ENCODE peak calls at places on chromosomes 4 and X, in eight cellular contexts. One of them, this sample, is unnamed.

GRCh38 chr4:90444904-90445303 is 317.7 kb downstream of the CCSER1 start:
- DNase-seq in astrocyte of the hippocampus: no peak
- DNase-seq in amygdala: no peak
- DNase-seq in kidney glomerular epithelial cell: no peak
- DNase-seq in neuronal stem cell: no peak
- DNase-seq in ACHN: no peak
- DNase-seq in CD8-positive, alpha-beta memory T cell: no peak
- DNase-seq in hypothalamus: no peak
- DNase-seq in this sample: no peak

GRCh38 chr4:110190249-110190648 is 8.2 kb downstream of the ELOVL6 start:
- DNase-seq in neuronal stem cell: no peak
- DNase-seq in CD8-positive, alpha-beta memory T cell: no peak
- DNase-seq in kidney glomerular epithelial cell: no peak
- DNase-seq in astrocyte of the hippocampus: no peak
- DNase-seq in amygdala: no peak
- DNase-seq in hypothalamus: no peak
- DNase-seq in ACHN: no peak
- DNase-seq in this sample: no peak

GRCh38 chr4:150135134-150135773 is 57.0 kb downstream of the DCLK2 start:
- DNase-seq in neuronal stem cell: no peak
- DNase-seq in astrocyte of the hippocampus: no peak
- DNase-seq in ACHN: no peak
- DNase-seq in kidney glomerular epithelial cell: no peak
- DNase-seq in hypothalamus: no peak
- DNase-seq in amygdala: no peak
- DNase-seq in CD8-positive, alpha-beta memory T cell: no peak
- DNase-seq in this sample: no peak

GRCh38 chrX:101602077-101602476 is 15.7 kb downstream of the ARMCX6 start:
- DNase-seq in neuronal stem cell: no peak
- DNase-seq in kidney glomerular epithelial cell: no peak
- DNase-seq in CD8-positive, alpha-beta memory T cell: no peak
- DNase-seq in hypothalamus: no peak
- DNase-seq in ACHN: no peak
- DNase-seq in astrocyte of the hippocampus: no peak
- DNase-seq in amygdala: no peak
- DNase-seq in this sample: no peak

GRCh38 chr4:907103-907400 is 25.1 kb downstream of the GAK start:
- DNase-seq in CD8-positive, alpha-beta memory T cell: no peak
- DNase-seq in hypothalamus: no peak
- DNase-seq in astrocyte of the hippocampus: no peak
- DNase-seq in kidney glomerular epithelial cell: no peak
- DNase-seq in ACHN: no peak
- DNase-seq in neuronal stem cell: no peak
- DNase-seq in amygdala: no peak
- DNase-seq in this sample: no peak

GRCh38 chr4:3237711-3238560 is 11.0 kb upstream of the MSANTD1 start:
- DNase-seq in amygdala: no peak
- DNase-seq in neuronal stem cell: no peak
- DNase-seq in astrocyte of the hippocampus: no peak
- DNase-seq in kidney glomerular epithelial cell: no peak
- DNase-seq in ACHN: no peak
- DNase-seq in CD8-positive, alpha-beta memory T cell: no peak
- DNase-seq in hypothalamus: no peak
- DNase-seq in this sample: no peak

GRCh38 chr4:97910005-97910404 is 233.3 kb downstream of the STPG2 start:
- DNase-seq in CD8-positive, alpha-beta memory T cell: no peak
- DNase-seq in ACHN: no peak
- DNase-seq in hypothalamus: no peak
- DNase-seq in kidney glomerular epithelial cell: peak; percentile 0
- DNase-seq in neuronal stem cell: no peak
- DNase-seq in amygdala: no peak
- DNase-seq in astrocyte of the hippocampus: no peak
- DNase-seq in this sample: peak; percentile 27

GRCh38 chr4:173763374-173763773 is 233.3 kb upstream of the HAND2 start:
- DNase-seq in astrocyte of the hippocampus: no peak
- DNase-seq in kidney glomerular epithelial cell: no peak
- DNase-seq in ACHN: no peak
- DNase-seq in hypothalamus: no peak
- DNase-seq in CD8-positive, alpha-beta memory T cell: no peak
- DNase-seq in amygdala: no peak
- DNase-seq in neuronal stem cell: no peak
- DNase-seq in this sample: no peak

GRCh38 chr4:41454393-41454792 is 83.6 kb upstream of the LIMCH1 start:
- DNase-seq in amygdala: no peak
- DNase-seq in astrocyte of the hippocampus: no peak
- DNase-seq in CD8-positive, alpha-beta memory T cell: no peak
- DNase-seq in kidney glomerular epithelial cell: no peak
- DNase-seq in neuronal stem cell: no peak
- DNase-seq in ACHN: no peak
- DNase-seq in hypothalamus: no peak
- DNase-seq in this sample: no peak

GRCh38 chr4:77240469-77241066 is 83.6 kb downstream of the CCNG2 start:
- DNase-seq in neuronal stem cell: peak; percentile 72
- DNase-seq in hypothalamus: no peak
- DNase-seq in amygdala: peak; percentile 27
- DNase-seq in astrocyte of the hippocampus: peak; percentile 66
- DNase-seq in kidney glomerular epithelial cell: peak; percentile 66
- DNase-seq in CD8-positive, alpha-beta memory T cell: peak; percentile 1
- DNase-seq in ACHN: peak; percentile 53
- DNase-seq in this sample: peak; percentile 72

GRCh38 chr4:108685036-108685686 is 34.8 kb downstream of the OSTC start:
- DNase-seq in ACHN: peak; percentile 2
- DNase-seq in astrocyte of the hippocampus: peak; percentile 8
- DNase-seq in hypothalamus: no peak
- DNase-seq in CD8-positive, alpha-beta memory T cell: no peak
- DNase-seq in amygdala: no peak
- DNase-seq in neuronal stem cell: no peak
- DNase-seq in kidney glomerular epithelial cell: no peak
- DNase-seq in this sample: no peak

GRCh38 chrX:16578218-16578617 is 71.7 kb upstream of the S100G start:
- DNase-seq in kidney glomerular epithelial cell: no peak
- DNase-seq in amygdala: no peak
- DNase-seq in neuronal stem cell: no peak
- DNase-seq in ACHN: no peak
- DNase-seq in hypothalamus: no peak
- DNase-seq in CD8-positive, alpha-beta memory T cell: no peak
- DNase-seq in astrocyte of the hippocampus: no peak
- DNase-seq in this sample: no peak

GRCh38 chr4:1003271-1004070 is 8.0 kb upstream of the FGFRL1 start:
- DNase-seq in kidney glomerular epithelial cell: no peak
- DNase-seq in astrocyte of the hippocampus: no peak
- DNase-seq in hypothalamus: no peak
- DNase-seq in CD8-positive, alpha-beta memory T cell: no peak
- DNase-seq in ACHN: no peak
- DNase-seq in neuronal stem cell: no peak
- DNase-seq in amygdala: no peak
- DNase-seq in this sample: no peak

GRCh38 chrX:70444326-70445196 is at the start of gene DLG3:
- DNase-seq in CD8-positive, alpha-beta memory T cell: peak; percentile 9
- DNase-seq in kidney glomerular epithelial cell: no peak
- DNase-seq in neuronal stem cell: no peak
- DNase-seq in hypothalamus: peak; percentile 12
- DNase-seq in astrocyte of the hippocampus: peak; percentile 70
- DNase-seq in ACHN: peak; percentile 24
- DNase-seq in amygdala: peak; percentile 56
- DNase-seq in this sample: no peak

GRCh38 chr4:150211821-150212445 is 133.7 kb downstream of the DCLK2 start:
- DNase-seq in CD8-positive, alpha-beta memory T cell: no peak
- DNase-seq in amygdala: no peak
- DNase-seq in hypothalamus: no peak
- DNase-seq in neuronal stem cell: no peak
- DNase-seq in kidney glomerular epithelial cell: no peak
- DNase-seq in astrocyte of the hippocampus: no peak
- DNase-seq in ACHN: no peak
- DNase-seq in this sample: no peak

GRCh38 chr4:61877893-61878292 is 677.8 kb downstream of the ADGRL3 start:
- DNase-seq in neuronal stem cell: no peak
- DNase-seq in hypothalamus: no peak
- DNase-seq in kidney glomerular epithelial cell: no peak
- DNase-seq in amygdala: no peak
- DNase-seq in ACHN: no peak
- DNase-seq in astrocyte of the hippocampus: no peak
- DNase-seq in CD8-positive, alpha-beta memory T cell: no peak
- DNase-seq in this sample: no peak

GRCh38 chr4:112896326-112896892 is 153.0 kb upstream of the ANK2 start:
- DNase-seq in kidney glomerular epithelial cell: no peak
- DNase-seq in neuronal stem cell: no peak
- DNase-seq in amygdala: no peak
- DNase-seq in CD8-positive, alpha-beta memory T cell: no peak
- DNase-seq in ACHN: no peak
- DNase-seq in hypothalamus: no peak
- DNase-seq in astrocyte of the hippocampus: peak; percentile 7
- DNase-seq in this sample: no peak

GRCh38 chr4:85964298-85964697 is 395.6 kb downstream of the MAPK10 start:
- DNase-seq in neuronal stem cell: no peak
- DNase-seq in astrocyte of the hippocampus: no peak
- DNase-seq in hypothalamus: no peak
- DNase-seq in CD8-positive, alpha-beta memory T cell: no peak
- DNase-seq in amygdala: no peak
- DNase-seq in ACHN: peak; percentile 41
- DNase-seq in kidney glomerular epithelial cell: peak; percentile 36
- DNase-seq in this sample: no peak

GRCh38 chr4:174284181-174284886 is 623 bp downstream of the CEP44 start:
- DNase-seq in kidney glomerular epithelial cell: peak; percentile 67
- DNase-seq in CD8-positive, alpha-beta memory T cell: no peak
- DNase-seq in astrocyte of the hippocampus: no peak
- DNase-seq in ACHN: peak; percentile 77
- DNase-seq in amygdala: no peak
- DNase-seq in neuronal stem cell: no peak
- DNase-seq in hypothalamus: no peak
- DNase-seq in this sample: no peak

GRCh38 chrX:123720486-123720885 is 12.4 kb downstream of the THOC2 start:
- DNase-seq in ACHN: no peak
- DNase-seq in amygdala: no peak
- DNase-seq in CD8-positive, alpha-beta memory T cell: no peak
- DNase-seq in kidney glomerular epithelial cell: no peak
- DNase-seq in astrocyte of the hippocampus: no peak
- DNase-seq in neuronal stem cell: no peak
- DNase-seq in hypothalamus: no peak
- DNase-seq in this sample: no peak

GRCh38 chr4:1413687-1414479 is 7.6 kb upstream of the NKX1-1 start:
- DNase-seq in amygdala: no peak
- DNase-seq in kidney glomerular epithelial cell: no peak
- DNase-seq in ACHN: no peak
- DNase-seq in hypothalamus: no peak
- DNase-seq in astrocyte of the hippocampus: no peak
- DNase-seq in neuronal stem cell: no peak
- DNase-seq in CD8-positive, alpha-beta memory T cell: no peak
- DNase-seq in this sample: no peak

GRCh38 chr4:80266902-80267380 is 477 bp downstream of the FGF5 start:
- DNase-seq in hypothalamus: no peak
- DNase-seq in kidney glomerular epithelial cell: peak; percentile 63
- DNase-seq in neuronal stem cell: no peak
- DNase-seq in ACHN: peak; percentile 55
- DNase-seq in CD8-positive, alpha-beta memory T cell: no peak
- DNase-seq in astrocyte of the hippocampus: peak; percentile 77
- DNase-seq in amygdala: no peak
- DNase-seq in this sample: no peak

GRCh38 chr4:175378372-175378771 is 433.7 kb downstream of the GPM6A start:
- DNase-seq in kidney glomerular epithelial cell: no peak
- DNase-seq in neuronal stem cell: no peak
- DNase-seq in CD8-positive, alpha-beta memory T cell: no peak
- DNase-seq in ACHN: no peak
- DNase-seq in astrocyte of the hippocampus: no peak
- DNase-seq in hypothalamus: no peak
- DNase-seq in amygdala: no peak
- DNase-seq in this sample: no peak

GRCh38 chr4:55768291-55768690 is 51.3 kb upstream of the EXOC1L start:
- DNase-seq in ACHN: peak; percentile 48
- DNase-seq in neuronal stem cell: peak; percentile 39
- DNase-seq in hypothalamus: no peak
- DNase-seq in kidney glomerular epithelial cell: peak; percentile 26
- DNase-seq in CD8-positive, alpha-beta memory T cell: no peak
- DNase-seq in amygdala: no peak
- DNase-seq in astrocyte of the hippocampus: peak; percentile 83
- DNase-seq in this sample: peak; percentile 16

GRCh38 chr4:76061421-76061820 is 13.1 kb upstream of the ART3 start:
- DNase-seq in astrocyte of the hippocampus: no peak
- DNase-seq in CD8-positive, alpha-beta memory T cell: no peak
- DNase-seq in kidney glomerular epithelial cell: no peak
- DNase-seq in amygdala: no peak
- DNase-seq in neuronal stem cell: no peak
- DNase-seq in hypothalamus: no peak
- DNase-seq in ACHN: no peak
- DNase-seq in this sample: no peak

GRCh38 chr4:10006236-10006603 is 15.1 kb downstream of the SLC2A9 start:
- DNase-seq in kidney glomerular epithelial cell: peak; percentile 78
- DNase-seq in astrocyte of the hippocampus: peak; percentile 41
- DNase-seq in ACHN: peak; percentile 58
- DNase-seq in neuronal stem cell: no peak
- DNase-seq in hypothalamus: no peak
- DNase-seq in amygdala: no peak
- DNase-seq in CD8-positive, alpha-beta memory T cell: no peak
- DNase-seq in this sample: no peak

GRCh38 chr4:16018841-16019240 is 55.9 kb upstream of the FGFBP2 start:
- DNase-seq in hypothalamus: no peak
- DNase-seq in ACHN: no peak
- DNase-seq in kidney glomerular epithelial cell: no peak
- DNase-seq in astrocyte of the hippocampus: no peak
- DNase-seq in CD8-positive, alpha-beta memory T cell: no peak
- DNase-seq in neuronal stem cell: no peak
- DNase-seq in amygdala: no peak
- DNase-seq in this sample: no peak

GRCh38 chrX:40908857-40909475 is 173.6 kb upstream of the MED14 start:
- DNase-seq in amygdala: no peak
- DNase-seq in CD8-positive, alpha-beta memory T cell: no peak
- DNase-seq in astrocyte of the hippocampus: peak; percentile 80
- DNase-seq in kidney glomerular epithelial cell: peak; percentile 57
- DNase-seq in ACHN: peak; percentile 60
- DNase-seq in neuronal stem cell: no peak
- DNase-seq in hypothalamus: no peak
- DNase-seq in this sample: no peak

GRCh38 chr4:76563804-76564468 is 128.9 kb downstream of the SHROOM3 start:
- DNase-seq in hypothalamus: no peak
- DNase-seq in kidney glomerular epithelial cell: no peak
- DNase-seq in neuronal stem cell: no peak
- DNase-seq in ACHN: no peak
- DNase-seq in astrocyte of the hippocampus: no peak
- DNase-seq in CD8-positive, alpha-beta memory T cell: no peak
- DNase-seq in amygdala: no peak
- DNase-seq in this sample: no peak

GRCh38 chrX:155048997-155049619 is 21.8 kb downstream of the CMC4 start:
- DNase-seq in hypothalamus: peak; percentile 16
- DNase-seq in CD8-positive, alpha-beta memory T cell: peak; percentile 24
- DNase-seq in amygdala: peak; percentile 4
- DNase-seq in ACHN: peak; percentile 59
- DNase-seq in astrocyte of the hippocampus: peak; percentile 50
- DNase-seq in neuronal stem cell: peak; percentile 20
- DNase-seq in kidney glomerular epithelial cell: no peak
- DNase-seq in this sample: peak; percentile 16

GRCh38 chrX:16222123-16222522 is 54.8 kb downstream of the MAGEB17 start:
- DNase-seq in kidney glomerular epithelial cell: no peak
- DNase-seq in astrocyte of the hippocampus: no peak
- DNase-seq in ACHN: no peak
- DNase-seq in amygdala: no peak
- DNase-seq in hypothalamus: no peak
- DNase-seq in CD8-positive, alpha-beta memory T cell: no peak
- DNase-seq in neuronal stem cell: no peak
- DNase-seq in this sample: no peak

GRCh38 chr4:145956288-145956890 is 17.8 kb upstream of the ZNF827 start:
- DNase-seq in hypothalamus: no peak
- DNase-seq in ACHN: peak; percentile 43
- DNase-seq in amygdala: no peak
- DNase-seq in CD8-positive, alpha-beta memory T cell: no peak
- DNase-seq in kidney glomerular epithelial cell: peak; percentile 48
- DNase-seq in astrocyte of the hippocampus: peak; percentile 65
- DNase-seq in neuronal stem cell: peak; percentile 38
- DNase-seq in this sample: no peak

GRCh38 chr4:81550005-81550896 is 78.5 kb upstream of the RASGEF1B start:
- DNase-seq in astrocyte of the hippocampus: no peak
- DNase-seq in amygdala: no peak
- DNase-seq in hypothalamus: no peak
- DNase-seq in kidney glomerular epithelial cell: no peak
- DNase-seq in ACHN: no peak
- DNase-seq in neuronal stem cell: no peak
- DNase-seq in CD8-positive, alpha-beta memory T cell: no peak
- DNase-seq in this sample: no peak

GRCh38 chrX:13487731-13488505 is 81.5 kb upstream of the EGFL6 start:
- DNase-seq in ACHN: peak; percentile 75
- DNase-seq in kidney glomerular epithelial cell: peak; percentile 56
- DNase-seq in CD8-positive, alpha-beta memory T cell: no peak
- DNase-seq in amygdala: no peak
- DNase-seq in neuronal stem cell: peak; percentile 17
- DNase-seq in astrocyte of the hippocampus: peak; percentile 82
- DNase-seq in hypothalamus: no peak
- DNase-seq in this sample: peak; percentile 16

This sample was measured in iPS DF 6.9.